ENCODE peak calls at places on chromosomes 4 and X, in four cellular contexts. One of them, this sample, is unnamed. For H3K27me3, the result is how much of the 10 kb centered on the place peaks cover.

GRCh38 chrX:154046262-154046771 is 26.6 kb upstream of the IRAK1 start:
- DNase-seq in H9: no peak
- DNase-seq in astrocyte: peak
- DNase-seq in K562: peak
- DNase-seq in this sample: peak

GRCh38 chr4:134390327-134390726 is 188.7 kb upstream of the PABPC4L start:
- DNase-seq in H9: no peak
- DNase-seq in astrocyte: no peak
- DNase-seq in K562: no peak
- DNase-seq in this sample: no peak

GRCh38 chrX:65997978-65998717 is 41.7 kb downstream of the VSIG4 start:
- DNase-seq in H9: no peak
- DNase-seq in astrocyte: no peak
- DNase-seq in K562: peak
- DNase-seq in this sample: no peak

GRCh38 chrX:106286053-106286650 is 118.0 kb downstream of the PWWP3B start:
- DNase-seq in H9: no peak
- DNase-seq in astrocyte: peak
- DNase-seq in K562: no peak
- DNase-seq in this sample: no peak

GRCh38 chr4:81491943-81492342 is 20.2 kb upstream of the RASGEF1B start:
- DNase-seq in H9: no peak
- DNase-seq in astrocyte: no peak
- DNase-seq in K562: no peak
- DNase-seq in this sample: no peak

GRCh38 chr4:125315571-125316390 is 1.0 kb downstream of the FAT4 start:
- DNase-seq in H9: peak
- DNase-seq in astrocyte: peak
- DNase-seq in K562: no peak
- DNase-seq in this sample: no peak

GRCh38 chrX:1392376-1393130 is 640 bp upstream of the SLC25A6 start:
- DNase-seq in H9: peak
- DNase-seq in astrocyte: peak
- DNase-seq in K562: peak
- DNase-seq in this sample: peak

GRCh38 chr4:143482753-143483362 is 30.6 kb upstream of the SMARCA5 start:
- DNase-seq in H9: no peak
- DNase-seq in astrocyte: peak
- DNase-seq in K562: peak
- DNase-seq in this sample: peak

GRCh38 chr4:41814565-41814964 is 66.0 kb upstream of the PHOX2B start:
- DNase-seq in H9: peak
- DNase-seq in astrocyte: peak
- DNase-seq in K562: peak
- DNase-seq in this sample: peak

GRCh38 chr4:7807351-7807921 is 132.2 kb downstream of the AFAP1 start:
- DNase-seq in H9: no peak
- DNase-seq in astrocyte: no peak
- DNase-seq in K562: no peak
- DNase-seq in this sample: no peak

GRCh38 chr4:139530833-139531427 is 25.1 kb downstream of the SETD7 start:
- DNase-seq in H9: peak
- DNase-seq in astrocyte: no peak
- DNase-seq in K562: peak
- DNase-seq in this sample: no peak

GRCh38 chr4:113636877-113637276 is 124.7 kb downstream of the CAMK2D start:
- DNase-seq in H9: no peak
- DNase-seq in astrocyte: peak
- DNase-seq in K562: peak
- DNase-seq in this sample: peak

GRCh38 chrX:140762061-140762460 is 52.5 kb downstream of the LINC00632 start:
- DNase-seq in H9: peak
- DNase-seq in astrocyte: peak
- DNase-seq in K562: peak
- DNase-seq in this sample: no peak

GRCh38 chr4:55297346-55297745 is 48.7 kb upstream of the SRD5A3 start:
- DNase-seq in H9: no peak
- DNase-seq in astrocyte: peak
- DNase-seq in K562: peak
- DNase-seq in this sample: no peak

DNA sequence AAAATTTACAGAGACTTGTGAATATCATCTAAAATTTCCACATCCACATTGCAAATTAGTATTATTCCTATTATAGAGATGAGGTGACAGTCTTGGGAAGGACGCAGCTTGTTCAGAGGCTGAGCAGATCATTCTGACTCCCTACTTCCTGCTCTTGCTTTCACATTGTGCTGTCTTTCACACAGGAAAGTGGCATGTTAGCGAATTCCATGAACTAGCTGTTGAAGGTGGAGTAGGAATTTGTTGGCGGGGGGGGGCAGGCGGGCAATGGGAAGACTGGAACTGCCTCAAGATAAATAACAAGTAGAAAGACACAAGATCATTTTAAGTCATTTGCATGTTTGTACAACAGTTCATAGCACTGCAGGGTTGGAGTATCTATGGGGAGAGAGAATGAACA is 2.3 kb downstream of the PF4V1 start:
- DNase-seq in H9: no peak
- DNase-seq in astrocyte: no peak
- DNase-seq in K562: no peak
- DNase-seq in this sample: no peak
- TF ChIP-seq CTCF in H9: no peak
- TF ChIP-seq CTCF in astrocyte: no peak
- TF ChIP-seq CTCF in K562: no peak
- TF ChIP-seq CTCF in this sample: no peak

GRCh38 chr4:47914926-47915237 is 499 bp upstream of the NFXL1 start:
- DNase-seq in H9: no peak
- DNase-seq in astrocyte: no peak
- DNase-seq in K562: no peak
- DNase-seq in this sample: no peak
- H3K27ac ChIP-seq in H9: no peak
- H3K27ac ChIP-seq in astrocyte: peak
- H3K27ac ChIP-seq in K562: peak
- H3K27ac ChIP-seq in this sample: no peak

GRCh38 chr4:62196338-62196737 is 996.2 kb downstream of the ADGRL3 start:
- DNase-seq in H9: no peak
- DNase-seq in astrocyte: no peak
- DNase-seq in K562: no peak
- DNase-seq in this sample: no peak

GRCh38 chr4:62193726-62194125 is 993.6 kb downstream of the ADGRL3 start:
- DNase-seq in H9: no peak
- DNase-seq in astrocyte: peak
- DNase-seq in K562: no peak
- DNase-seq in this sample: no peak

GRCh38 chr4:62191446-62191845 is 991.3 kb downstream of the ADGRL3 start:
- DNase-seq in H9: no peak
- DNase-seq in astrocyte: no peak
- DNase-seq in K562: no peak
- DNase-seq in this sample: no peak

GRCh38 chr4:62194342-62194741 is 994.2 kb downstream of the ADGRL3 start:
- DNase-seq in H9: no peak
- DNase-seq in astrocyte: no peak
- DNase-seq in K562: no peak
- DNase-seq in this sample: no peak
- H3K27me3 ChIP-seq in H9: under half
- H3K27me3 ChIP-seq in astrocyte: under half
- H3K27me3 ChIP-seq in K562: under half
- H3K27me3 ChIP-seq in this sample: under half

DNA sequence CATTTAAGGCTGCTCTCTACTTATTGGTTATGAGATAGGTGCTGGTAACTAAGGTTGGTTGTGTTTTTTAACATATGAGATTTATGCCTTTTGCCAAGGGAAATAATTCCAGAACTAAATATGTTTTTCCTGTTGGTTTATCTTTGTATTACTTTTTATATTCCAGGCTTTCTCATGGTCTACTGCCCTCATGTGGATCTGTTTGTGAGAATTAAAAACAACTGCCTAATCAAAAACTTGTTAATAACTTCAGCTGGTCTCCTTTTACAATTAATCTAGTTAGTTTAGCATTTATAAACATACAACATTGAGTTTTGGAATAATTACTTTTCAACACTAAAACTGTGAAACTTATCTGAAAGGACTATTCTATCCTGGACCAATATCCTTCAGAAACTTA is 1208.3 kb downstream of the ADGRL3 start:
- DNase-seq in H9: no peak
- DNase-seq in astrocyte: no peak
- DNase-seq in K562: no peak
- DNase-seq in this sample: no peak
- TF ChIP-seq CTCF in H9: no peak
- TF ChIP-seq CTCF in astrocyte: no peak
- TF ChIP-seq CTCF in K562: no peak
- TF ChIP-seq CTCF in this sample: no peak

GRCh38 chr4:115229873-115230272 is 116.5 kb upstream of the NDST4 start:
- DNase-seq in H9: no peak
- DNase-seq in astrocyte: no peak
- DNase-seq in K562: no peak
- DNase-seq in this sample: no peak

GRCh38 chr4:115233600-115233999 is 120.2 kb upstream of the NDST4 start:
- DNase-seq in H9: no peak
- DNase-seq in astrocyte: no peak
- DNase-seq in K562: no peak
- DNase-seq in this sample: no peak

GRCh38 chr4:115228851-115229250 is 115.4 kb upstream of the NDST4 start:
- DNase-seq in H9: no peak
- DNase-seq in astrocyte: no peak
- DNase-seq in K562: no peak
- DNase-seq in this sample: no peak

DNA sequence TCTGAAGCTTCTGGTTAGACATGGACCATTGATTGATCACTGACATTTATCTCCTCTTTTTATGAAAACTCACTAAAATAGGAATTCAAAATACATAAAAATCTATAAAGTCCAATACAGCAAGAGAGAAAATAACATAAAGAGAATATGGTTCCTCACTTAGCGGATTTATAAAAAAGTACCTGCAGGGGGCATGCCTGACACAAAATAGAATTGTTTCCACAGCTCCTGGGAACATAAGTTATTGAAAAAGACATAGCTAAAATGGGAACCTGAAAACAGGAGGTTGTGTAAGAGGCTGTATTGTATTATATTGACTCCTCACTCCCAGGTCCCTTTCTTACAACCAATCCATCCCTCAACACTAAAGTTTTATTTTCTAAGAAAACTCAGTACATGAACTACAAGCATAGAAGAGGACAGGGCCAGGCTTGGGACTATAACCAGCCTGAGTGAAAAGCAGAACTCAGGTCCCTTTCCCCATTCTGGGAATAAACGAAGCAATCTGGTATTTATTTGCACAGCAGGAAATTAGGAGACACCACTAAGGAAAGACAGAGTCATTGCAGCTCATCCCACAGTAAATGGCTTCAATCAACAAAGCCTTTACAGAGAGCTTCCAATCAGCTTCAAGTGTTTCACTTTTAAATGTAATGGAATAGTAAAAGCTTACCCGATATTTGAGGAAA is 121.1 kb upstream of the NDST4 start:
- DNase-seq in H9: peak
- DNase-seq in astrocyte: no peak
- DNase-seq in K562: no peak
- DNase-seq in this sample: no peak
- H3K27ac ChIP-seq in H9: peak
- H3K27ac ChIP-seq in astrocyte: no peak
- H3K27ac ChIP-seq in K562: no peak
- H3K27ac ChIP-seq in this sample: no peak

GRCh38 chr4:8907596-8908205 is 36.1 kb upstream of the HMX1 start:
- DNase-seq in H9: peak
- DNase-seq in astrocyte: no peak
- DNase-seq in K562: no peak
- DNase-seq in this sample: no peak

GRCh38 chr4:8910822-8911310 is 39.2 kb upstream of the HMX1 start:
- DNase-seq in H9: peak
- DNase-seq in astrocyte: no peak
- DNase-seq in K562: no peak
- DNase-seq in this sample: no peak

GRCh38 chr4:8910100-8910821 is 38.6 kb upstream of the HMX1 start:
- DNase-seq in H9: no peak
- DNase-seq in astrocyte: no peak
- DNase-seq in K562: no peak
- DNase-seq in this sample: no peak

GRCh38 chr4:8908206-8908893 is 36.7 kb upstream of the HMX1 start:
- DNase-seq in H9: peak
- DNase-seq in astrocyte: no peak
- DNase-seq in K562: no peak
- DNase-seq in this sample: no peak

DNA sequence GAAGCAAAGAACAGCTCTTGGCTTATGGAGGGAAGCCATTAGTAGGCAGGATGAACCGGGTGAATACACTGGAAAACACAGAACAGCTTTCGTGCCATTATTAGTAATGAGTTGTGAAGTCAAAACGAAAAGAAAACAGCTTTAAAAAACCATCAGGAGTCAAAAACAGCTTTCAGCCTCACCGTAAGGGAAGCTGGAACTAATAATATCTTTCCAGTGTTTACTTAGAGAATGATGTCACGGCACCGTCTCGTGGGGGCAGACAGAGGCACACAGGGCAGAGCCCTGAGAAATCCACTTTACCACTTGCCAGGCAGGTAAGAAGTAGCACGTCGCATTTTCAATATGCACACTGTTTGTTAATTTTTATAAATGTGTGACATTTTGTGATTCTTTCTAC is 37.9 kb upstream of the HMX1 start:
- DNase-seq in H9: no peak
- DNase-seq in astrocyte: no peak
- DNase-seq in K562: no peak
- DNase-seq in this sample: no peak
- H3K27me3 ChIP-seq in H9: under half
- H3K27me3 ChIP-seq in astrocyte: under half
- H3K27me3 ChIP-seq in K562: under half
- H3K27me3 ChIP-seq in this sample: under half

GRCh38 chr4:60868232-60868960 is 331.7 kb upstream of the ADGRL3 start:
- DNase-seq in H9: no peak
- DNase-seq in astrocyte: no peak
- DNase-seq in K562: no peak
- DNase-seq in this sample: no peak

GRCh38 chr4:60863442-60863841 is 336.7 kb upstream of the ADGRL3 start:
- DNase-seq in H9: no peak
- DNase-seq in astrocyte: no peak
- DNase-seq in K562: no peak
- DNase-seq in this sample: no peak

DNA sequence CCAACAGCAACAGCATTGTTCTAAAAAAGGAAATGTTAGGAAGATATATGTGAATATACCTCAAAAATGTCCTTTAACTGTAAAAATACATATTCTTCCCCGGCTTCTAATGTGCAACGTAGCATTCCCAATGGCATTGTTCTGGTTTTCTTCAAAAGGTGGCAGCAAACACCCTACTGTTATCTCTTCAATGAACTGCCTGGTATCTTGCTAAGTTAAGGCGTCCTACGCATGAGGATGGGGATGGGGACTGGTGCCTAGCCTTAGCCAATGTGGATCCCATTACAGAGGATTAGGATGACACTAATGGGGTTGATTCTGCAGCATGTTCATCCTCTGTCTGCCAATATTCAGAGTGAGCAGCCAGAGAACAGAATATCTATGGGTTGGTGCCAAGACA is 334.9 kb upstream of the ADGRL3 start:
- DNase-seq in H9: peak
- DNase-seq in astrocyte: no peak
- DNase-seq in K562: no peak
- DNase-seq in this sample: no peak
- TF ChIP-seq CTCF in H9: peak
- TF ChIP-seq CTCF in astrocyte: no peak
- TF ChIP-seq CTCF in K562: no peak
- TF ChIP-seq CTCF in this sample: no peak

This sample was measured in AG04450.